ENCODE peak calls at places on chromosomes 11 and 22, in six cellular contexts. Q is naive thymus-derived CD4-positive, alpha-beta T cell; X is GM23248; S is heart left ventricle; Y is lower lobe of right lung; J is gastrocnemius medialis. E is an unnamed sample.

GRCh38 chr22:19285831-19286230 is 5.7 kb downstream of the CLTCL1 start:
- DNase-seq in J (no peak), S (no peak), X (peak; percentile 33), Y (no peak), Q (no peak), E (no peak)

GRCh38 chr11:86802146-86802545 is 1.8 kb downstream of the PRSS23 start:
- DNase-seq in Q (no peak), Y (no peak), X (no peak), J (no peak), S (no peak), E (no peak)

GRCh38 chr11:77287615-77288273 is 13.7 kb downstream of the GDPD4 start:
- DNase-seq in Y (no peak), Q (no peak), X (peak; percentile 95), S (no peak), J (no peak), E (no peak)

GRCh38 chr11:39541945-39542351 is 1917.5 kb downstream of the LRRC4C start:
- DNase-seq in J (no peak), Y (no peak), Q (no peak), X (no peak), S (no peak), E (no peak)

GRCh38 chr11:26715133-26715532 is 6.7 kb downstream of the SLC5A12 start:
- DNase-seq in X (no peak), Y (no peak), S (no peak), Q (no peak), J (no peak), E (no peak)

GRCh38 chr11:6259638-6260019 is at the start of gene CCKBR:
- DNase-seq in S (no peak), Y (peak; percentile 55), X (no peak), Q (no peak), J (no peak), E (peak; percentile 24)

GRCh38 chr22:35313311-35314121 is 13.8 kb downstream of the TOM1 start:
- DNase-seq in X (peak; percentile 97), Q (no peak), J (peak; percentile 95), Y (no peak), S (peak; percentile 85), E (no peak)

GRCh38 chr11:76315182-76315853 is 65.6 kb downstream of the THAP12 start:
- DNase-seq in X (no peak), S (no peak), J (no peak), Q (no peak), Y (peak; percentile 15), E (no peak)

GRCh38 chr22:16933924-16934282 is 74.1 kb downstream of the GAB4 start:
- DNase-seq in X (no peak), Q (no peak), Y (no peak), S (no peak), J (no peak), E (no peak)

GRCh38 chr11:128052912-128053641 is 534.3 kb downstream of the ETS1 start:
- DNase-seq in X (peak; percentile 89), S (no peak), Y (no peak), J (no peak), Q (peak; percentile 66), E (no peak)

GRCh38 chr11:125451400-125452124 is 44.5 kb downstream of the FEZ1 start:
- DNase-seq in S (peak; percentile 69), Q (no peak), J (no peak), Y (no peak), X (peak; percentile 20), E (no peak)

GRCh38 chr11:69716891-69717747 is 13.3 kb upstream of the FGF19 start:
- DNase-seq in J (no peak), S (no peak), Q (no peak), X (no peak), Y (no peak), E (no peak)

GRCh38 chr11:5581014-5581413 is 337 bp downstream of the OR52B6 start:
- DNase-seq in X (no peak), J (no peak), Q (no peak), Y (no peak), S (no peak), E (no peak)

GRCh38 chr11:769887-770641 is 7.2 kb downstream of the GATD1 start:
- DNase-seq in Y (peak; percentile 44), X (no peak), J (no peak), S (no peak), Q (no peak), E (no peak)

GRCh38 chr11:2271327-2272240 is 1.2 kb upstream of the ASCL2 start:
- DNase-seq in X (no peak), J (no peak), S (no peak), Y (no peak), Q (no peak), E (no peak)

GRCh38 chr11:125164422-125165110 is at the start of gene PKNOX2:
- DNase-seq in J (peak; percentile 61), Y (peak; percentile 68), X (peak; percentile 87), S (peak; percentile 78), Q (peak; percentile 46), E (peak; percentile 51)

GRCh38 chr22:19554834-19555404 is 30.7 kb upstream of the CLDN5 start:
- DNase-seq in Q (no peak), S (no peak), Y (no peak), J (no peak), X (peak; percentile 34), E (no peak)

GRCh38 chr11:27013741-27014415 is 20.0 kb downstream of the FIBIN start:
- DNase-seq in Y (no peak), X (peak; percentile 38), J (no peak), S (no peak), Q (no peak), E (no peak)

GRCh38 chr11:103609117-103610066 is 427.0 kb upstream of the DDI1 start:
- DNase-seq in J (no peak), X (peak; percentile 89), S (no peak), Y (no peak), Q (no peak), E (no peak)

GRCh38 chr11:107787733-107788132 is 70.9 kb downstream of the SLC35F2 start:
- DNase-seq in X (no peak), Y (no peak), S (no peak), J (no peak), Q (no peak), E (no peak)

GRCh38 chr22:24592846-24593809 is at the start of gene LRRC75B:
- DNase-seq in S (peak; percentile 94), J (peak; percentile 55), Q (no peak), X (peak; percentile 88), Y (peak; percentile 91), E (no peak)

GRCh38 chr11:68843052-68843561 is 1.4 kb upstream of the CPT1A start:
- DNase-seq in S (no peak), X (peak; percentile 62), Y (no peak), J (no peak), Q (peak; percentile 56), E (peak; percentile 55)

GRCh38 chr11:63838150-63838681 is 694 bp upstream of the MARK2 start:
- DNase-seq in X (no peak), Y (no peak), S (peak; percentile 43), J (no peak), Q (no peak), E (no peak)

GRCh38 chr11:97683733-97684132 is 1293.9 kb downstream of the JRKL start:
- DNase-seq in Y (no peak), Q (no peak), J (no peak), S (no peak), X (no peak), E (no peak)

DNA sequence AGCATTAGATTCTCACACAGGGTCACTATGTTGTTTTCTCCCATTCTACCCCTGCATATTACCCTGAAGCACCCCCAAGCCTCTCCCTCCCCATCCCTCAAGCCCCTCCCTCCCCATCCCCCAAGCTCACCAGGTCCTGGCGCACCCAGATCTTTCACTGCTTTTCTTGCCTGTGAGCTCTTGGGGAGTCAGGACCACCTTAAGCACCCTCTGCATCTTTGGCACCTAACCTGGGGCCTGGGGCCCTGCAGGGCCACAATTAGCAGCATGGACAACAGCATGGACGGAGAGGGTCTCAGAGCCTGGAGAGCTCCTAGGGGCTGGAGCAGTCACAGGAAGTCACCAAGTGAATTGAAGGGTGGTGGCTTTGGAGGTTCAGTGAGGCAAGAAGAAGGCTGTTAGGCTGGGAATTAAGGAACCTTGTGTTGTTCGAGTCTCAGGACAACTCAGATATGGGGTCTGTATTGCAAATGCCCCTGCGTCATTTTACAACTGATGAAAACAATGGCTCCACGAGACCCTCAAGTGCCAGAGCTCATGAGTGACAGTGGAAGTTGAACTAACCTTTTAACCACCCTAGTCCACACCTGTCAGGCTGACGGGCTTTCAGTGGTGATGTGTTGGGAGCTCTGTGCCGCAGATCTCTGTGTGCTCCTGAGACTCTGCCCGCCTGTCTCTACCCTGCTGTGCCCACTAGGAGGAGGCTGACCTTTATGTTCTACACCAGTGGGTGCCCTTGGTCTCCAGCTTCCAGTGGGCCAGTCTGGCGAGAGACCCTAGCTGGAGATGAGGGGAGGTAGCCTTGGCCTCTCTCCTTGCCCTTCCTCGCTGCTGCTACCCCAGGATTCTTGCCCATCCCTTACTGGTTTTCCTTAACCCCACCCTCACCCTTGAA is 111.3 kb upstream of the OR4B1 start:
- DNase-seq in S (no peak), X (no peak), Y (no peak), J (no peak), Q (no peak), E (no peak)
- H3K4me1 ChIP-seq in S (peaks cover 34% of the 10 kb centered on the region), X (peaks cover 38% of the 10 kb centered on the region), Y (peaks cover 33% of the 10 kb centered on the region), J (peaks cover 18% of the 10 kb centered on the region), Q (peaks cover 18% of the 10 kb centered on the region), E (peaks cover 56% of the 10 kb centered on the region)

DNA sequence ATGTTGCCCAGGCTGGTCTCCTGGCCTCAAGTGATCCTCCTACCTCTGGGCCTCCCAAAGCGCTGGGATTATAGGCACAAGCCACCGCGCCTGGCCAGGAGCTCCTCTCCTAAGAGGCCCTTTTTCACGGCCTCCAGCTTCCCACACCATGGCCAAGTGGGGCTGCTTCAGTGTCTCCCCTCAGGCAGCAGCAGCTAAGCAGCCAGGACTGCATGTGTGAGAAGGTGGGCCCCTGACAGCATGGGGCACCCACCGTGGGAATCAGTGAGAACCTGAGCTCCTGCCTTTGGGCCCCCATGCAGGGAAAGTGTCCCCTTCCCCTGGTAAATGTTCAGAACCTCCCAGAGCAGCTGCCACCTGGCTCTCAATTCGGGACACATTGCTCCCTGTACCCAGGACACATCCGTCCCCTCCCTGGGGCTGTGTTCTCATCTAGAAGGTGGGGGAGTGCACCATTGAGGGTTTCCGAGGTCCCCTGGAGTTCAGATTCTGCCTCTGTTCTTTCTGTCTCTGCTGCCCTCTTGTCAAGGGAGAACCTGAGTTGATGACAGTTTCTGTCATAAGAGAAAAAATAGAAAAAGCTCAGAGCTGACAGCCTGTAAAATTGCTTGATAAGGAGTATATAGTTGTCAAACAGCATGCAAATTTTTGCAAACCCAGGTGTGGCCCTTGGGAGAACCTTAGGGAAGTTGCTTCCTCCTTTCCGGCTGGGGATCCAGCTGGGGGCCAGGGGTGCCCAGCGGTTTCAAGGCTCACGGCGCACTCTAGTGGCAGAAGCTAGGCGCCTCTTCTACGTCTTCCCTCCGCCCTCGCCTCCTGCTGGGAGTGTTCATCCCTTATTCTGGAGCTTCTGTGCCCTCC is 29.7 kb downstream of the FAM83F start:
- DNase-seq in Y (peak; percentile 82), X (peak; percentile 86), Q (peak; percentile 44), S (peak; percentile 61), J (peak; percentile 34), E (peak; percentile 41)
- H3K4me1 ChIP-seq in Y (peaks cover 6% of the 10 kb centered on the region), X (no peaks in the 10 kb centered on the region), Q (no peaks in the 10 kb centered on the region), S (peaks cover 3% of the 10 kb centered on the region), J (no peaks in the 10 kb centered on the region), E (no peaks in the 10 kb centered on the region)

DNA sequence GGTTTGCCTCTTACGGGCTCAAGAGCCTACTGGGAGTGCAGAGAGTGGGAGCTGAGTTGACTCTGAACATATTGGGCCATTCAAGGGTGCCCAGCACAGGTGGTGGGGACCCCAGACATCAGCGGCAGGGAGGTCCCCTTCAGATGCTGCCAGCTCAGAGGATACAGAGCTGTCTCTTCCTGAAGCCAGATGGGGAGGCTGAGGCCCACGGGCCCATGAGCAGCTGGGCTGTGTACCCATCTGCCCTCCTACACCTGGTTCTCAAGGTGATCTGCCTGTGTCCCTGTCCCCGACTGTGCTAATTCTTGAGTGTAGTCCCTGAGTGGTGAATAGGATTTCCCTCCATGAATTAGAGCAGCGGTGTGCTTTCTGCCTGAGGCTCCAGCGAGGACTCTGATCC is 76.3 kb downstream of the MICAL2 start:
- DNase-seq in Q (no peak), S (no peak), Y (no peak), X (no peak), J (no peak), E (no peak)
- H3K4me1 ChIP-seq in Q (no peaks in the 10 kb centered on the region), S (peaks cover 57% of the 10 kb centered on the region), Y (peaks cover 40% of the 10 kb centered on the region), X (peaks cover 29% of the 10 kb centered on the region), J (peaks cover 11% of the 10 kb centered on the region), E (peaks cover 34% of the 10 kb centered on the region)

GRCh38 chr11:45983471-45983845 is 61.0 kb downstream of the LARGE2 start:
- DNase-seq in X (no peak), S (no peak), Q (no peak), Y (no peak), J (no peak), E (no peak)
- H3K4me1 ChIP-seq in X (peaks cover 18% of the 10 kb centered on the region), S (peaks cover 38% of the 10 kb centered on the region), Q (no peaks in the 10 kb centered on the region), Y (peaks cover 19% of the 10 kb centered on the region), J (peaks cover 26% of the 10 kb centered on the region), E (no peaks in the 10 kb centered on the region)